ENCODE peak calls at places on chromosomes 6 and 20, in four cellular contexts. E is left ventricle myocardium inferior, K is astrocyte, L is neural progenitor cell. I is an unnamed sample.

GRCh38 chr6:35663447-35664235 is 25.1 kb downstream of the FKBP5 start:
- DNase-seq in E (no peak), K (peak; percentile 82), L (peak; percentile 18), I (no peak)

GRCh38 chr6:112144145-112144926 is 56.9 kb downstream of the FAM229B start:
- DNase-seq in E (no peak), K (no peak), L (no peak), I (no peak)

GRCh38 chr6:138817799-138818198 is 21.9 kb downstream of the ECT2L start:
- DNase-seq in E (no peak), K (peak; percentile 86), L (peak; percentile 71), I (peak; percentile 83)

GRCh38 chr6:5866547-5867051 is 140.1 kb downstream of the NRN1 start:
- DNase-seq in E (no peak), K (peak; percentile 75), L (no peak), I (no peak)

GRCh38 chr6:25070547-25071366 is 135.0 kb upstream of the RIPOR2 start:
- DNase-seq in E (peak; percentile 58), K (peak; percentile 51), L (peak; percentile 87), I (peak; percentile 85)

GRCh38 chr6:43971776-43972126 is 155.5 kb downstream of the MRPL14 start:
- DNase-seq in E (no peak), K (no peak), L (no peak), I (no peak)

GRCh38 chr6:158819213-158819976 is at the start of gene EZR:
- DNase-seq in E (peak; percentile 82), K (peak; percentile 46), L (peak; percentile 91), I (peak; percentile 95)

GRCh38 chr6:115773741-115774140 is 286.9 kb downstream of the FRK start:
- DNase-seq in E (no peak), K (no peak), L (no peak), I (no peak)

GRCh38 chr6:14664616-14665315 is 547.2 kb downstream of the CD83 start:
- DNase-seq in E (no peak), K (no peak), L (no peak), I (no peak)

GRCh38 chr20:53657289-53657678 is 63.6 kb upstream of the ZNF217 start:
- DNase-seq in E (no peak), K (no peak), L (no peak), I (no peak)

GRCh38 chr6:140977425-140977824 is 1155.3 kb upstream of the GJE1 start:
- DNase-seq in E (no peak), K (no peak), L (no peak), I (no peak)

GRCh38 chr6:11362481-11363018 is 130.1 kb upstream of the NEDD9 start:
- DNase-seq in E (no peak), K (no peak), L (no peak), I (no peak)
- H3K9me3 ChIP-seq in E (no peaks in the 10 kb centered on the region), K (no peaks in the 10 kb centered on the region), L (no peaks in the 10 kb centered on the region), I (no peaks in the 10 kb centered on the region)

DNA sequence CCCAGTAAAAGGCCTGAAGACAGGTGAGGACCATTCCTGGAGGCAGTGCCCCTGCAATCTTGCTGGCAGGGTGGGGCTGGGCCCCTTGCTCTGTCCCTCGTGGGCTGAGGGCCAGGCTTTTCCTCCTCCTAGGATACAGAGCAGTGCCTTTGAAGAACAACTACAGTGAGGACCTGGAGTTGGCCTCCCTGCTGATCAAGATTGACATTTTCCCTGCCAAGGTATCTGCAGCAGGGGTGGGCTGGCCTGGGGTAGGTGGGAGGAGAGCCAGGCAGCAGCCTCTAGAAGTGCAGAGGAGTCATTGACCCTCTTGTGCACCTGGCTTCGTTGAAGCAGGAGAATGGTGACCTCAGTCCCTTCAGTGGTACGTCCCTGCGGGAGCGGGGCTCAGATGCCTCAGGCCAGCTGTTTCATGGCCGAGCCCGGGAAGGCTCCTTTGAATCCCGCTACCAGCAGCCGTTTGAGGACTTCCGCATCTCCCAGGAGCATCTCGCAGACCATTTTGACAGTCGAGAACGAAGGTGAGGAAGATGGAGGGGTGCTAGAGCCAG is 36.5 kb downstream of the PLCG1 start:
- DNase-seq in E (no peak), K (no peak), L (no peak), I (peak; percentile 76)
- H3K27ac ChIP-seq in E (peak overlapping the region; percentile 89), K (peak overlapping the region; percentile 2), L (peak overlapping the region; percentile 89), I (no peak overlapping the region)

GRCh38 chr20:62527781-62528180 is 52.0 kb upstream of the GATA5 start:
- DNase-seq in E (no peak), K (no peak), L (no peak), I (no peak)
- H3K4me1 ChIP-seq in E (peaks cover 30% of the 10 kb centered on the region), K (no peaks in the 10 kb centered on the region), L (peaks cover 17% of the 10 kb centered on the region), I (no peaks in the 10 kb centered on the region)

GRCh38 chr20:61230-61629 is 26.2 kb upstream of the DEFB125 start:
- DNase-seq in E (no peak), K (no peak), L (no peak), I (no peak)

GRCh38 chr20:60035-60918 is 27.2 kb upstream of the DEFB125 start:
- DNase-seq in E (no peak), K (no peak), L (no peak), I (no peak)

GRCh38 chr20:61757-62156 is 25.7 kb upstream of the DEFB125 start:
- DNase-seq in E (no peak), K (no peak), L (no peak), I (no peak)

GRCh38 chr20:64026-64603 is 23.4 kb upstream of the DEFB125 start:
- DNase-seq in E (no peak), K (no peak), L (no peak), I (no peak)

GRCh38 chr20:62487-62886 is 25.0 kb upstream of the DEFB125 start:
- DNase-seq in E (no peak), K (no peak), L (no peak), I (no peak)
- H3K9me3 ChIP-seq in E (no peaks in the 10 kb centered on the region), K (peaks cover 30% of the 10 kb centered on the region), L (no peaks in the 10 kb centered on the region), I (no peaks in the 10 kb centered on the region)

GRCh38 chr20:56630506-56631317 is 1.6 kb downstream of the TFAP2C start:
- DNase-seq in E (no peak), K (peak; percentile 25), L (peak; percentile 76), I (peak; percentile 75)
- H3K27ac ChIP-seq in E (no peak overlapping the region), K (no peak overlapping the region), L (no peak overlapping the region), I (no peak overlapping the region)

DNA sequence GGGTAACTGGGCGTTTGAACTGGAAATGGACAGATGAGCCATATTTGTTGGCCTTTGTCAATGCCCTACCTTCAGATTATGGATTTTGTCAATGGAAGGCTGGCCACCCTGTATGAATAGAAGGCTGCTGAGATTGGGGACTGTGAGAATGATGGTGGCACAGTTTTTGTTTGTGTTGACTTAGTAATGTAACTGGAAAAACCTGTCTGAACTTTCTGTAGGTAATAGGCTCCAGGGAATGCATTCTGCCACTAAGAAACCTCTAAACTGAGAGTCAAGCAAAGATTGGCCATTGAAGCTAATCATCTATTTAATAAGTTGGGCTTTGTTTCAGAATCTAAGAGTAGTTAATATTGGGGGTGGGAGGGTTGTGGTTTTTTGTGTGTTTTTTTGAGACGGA is 97.5 kb downstream of the FOXO3 start:
- DNase-seq in E (no peak), K (no peak), L (no peak), I (no peak)
- H3K4me1 ChIP-seq in E (peaks cover 97% of the 10 kb centered on the region), K (peaks cover 26% of the 10 kb centered on the region), L (peaks cover 11% of the 10 kb centered on the region), I (peaks cover 9% of the 10 kb centered on the region)

I was measured in kidney.